ENCODE peak calls at places on chromosomes 5 and 9, in nine cellular contexts. One of them, this sample, is unnamed.

GRCh38 chr9:138063033-138063432 is 185.5 kb downstream of the CACNA1B start:
- DNase-seq in G401: no peak
- DNase-seq in ELR: no peak
- DNase-seq in H54: no peak
- DNase-seq in nephron progenitor cell: no peak
- DNase-seq in NCI-H2227 treated with DMSO at 0.1 percent for 48 hours: no peak
- DNase-seq in right cardiac atrium: peak
- DNase-seq in RPMI8226: no peak
- DNase-seq in activated CD4-positive, alpha-beta T cell treated with anti-CD3 and anti-CD28 coated beads for 4 hours: no peak
- DNase-seq in this sample: no peak

GRCh38 chr5:76153996-76154395 is 70.8 kb downstream of the SV2C start:
- DNase-seq in ELR: peak
- DNase-seq in H54: no peak
- DNase-seq in G401: no peak
- DNase-seq in nephron progenitor cell: no peak
- DNase-seq in activated CD4-positive, alpha-beta T cell treated with anti-CD3 and anti-CD28 coated beads for 4 hours: no peak
- DNase-seq in right cardiac atrium: no peak
- DNase-seq in RPMI8226: no peak
- DNase-seq in NCI-H2227 treated with DMSO at 0.1 percent for 48 hours: no peak
- DNase-seq in this sample: no peak

GRCh38 chr9:131854334-131854733 is 114.5 kb upstream of the RAPGEF1 start:
- DNase-seq in activated CD4-positive, alpha-beta T cell treated with anti-CD3 and anti-CD28 coated beads for 4 hours: no peak
- DNase-seq in G401: no peak
- DNase-seq in right cardiac atrium: no peak
- DNase-seq in NCI-H2227 treated with DMSO at 0.1 percent for 48 hours: no peak
- DNase-seq in RPMI8226: no peak
- DNase-seq in nephron progenitor cell: no peak
- DNase-seq in H54: no peak
- DNase-seq in ELR: no peak
- DNase-seq in this sample: no peak

GRCh38 chr5:170745481-170746061 is 38.0 kb upstream of the GABRP start:
- DNase-seq in H54: no peak
- DNase-seq in activated CD4-positive, alpha-beta T cell treated with anti-CD3 and anti-CD28 coated beads for 4 hours: no peak
- DNase-seq in RPMI8226: peak
- DNase-seq in ELR: peak
- DNase-seq in NCI-H2227 treated with DMSO at 0.1 percent for 48 hours: no peak
- DNase-seq in nephron progenitor cell: peak
- DNase-seq in right cardiac atrium: peak
- DNase-seq in G401: peak
- DNase-seq in this sample: no peak

GRCh38 chr5:139566611-139567010 is 5.5 kb downstream of the UBE2D2 start:
- DNase-seq in G401: no peak
- DNase-seq in nephron progenitor cell: no peak
- DNase-seq in NCI-H2227 treated with DMSO at 0.1 percent for 48 hours: no peak
- DNase-seq in ELR: no peak
- DNase-seq in RPMI8226: no peak
- DNase-seq in H54: no peak
- DNase-seq in right cardiac atrium: no peak
- DNase-seq in activated CD4-positive, alpha-beta T cell treated with anti-CD3 and anti-CD28 coated beads for 4 hours: no peak
- DNase-seq in this sample: no peak

GRCh38 chr5:59542841-59543825 is 350.4 kb downstream of the PDE4D start:
- DNase-seq in NCI-H2227 treated with DMSO at 0.1 percent for 48 hours: no peak
- DNase-seq in H54: no peak
- DNase-seq in ELR: no peak
- DNase-seq in right cardiac atrium: peak
- DNase-seq in RPMI8226: peak
- DNase-seq in activated CD4-positive, alpha-beta T cell treated with anti-CD3 and anti-CD28 coated beads for 4 hours: no peak
- DNase-seq in nephron progenitor cell: no peak
- DNase-seq in G401: peak
- DNase-seq in this sample: no peak

GRCh38 chr5:9156282-9156681 is 389.6 kb downstream of the SEMA5A start:
- DNase-seq in activated CD4-positive, alpha-beta T cell treated with anti-CD3 and anti-CD28 coated beads for 4 hours: no peak
- DNase-seq in ELR: peak
- DNase-seq in right cardiac atrium: no peak
- DNase-seq in nephron progenitor cell: peak
- DNase-seq in NCI-H2227 treated with DMSO at 0.1 percent for 48 hours: no peak
- DNase-seq in H54: no peak
- DNase-seq in G401: no peak
- DNase-seq in RPMI8226: peak
- DNase-seq in this sample: no peak

GRCh38 chr5:61273279-61273678 is 58.8 kb upstream of the ZSWIM6 start:
- DNase-seq in ELR: no peak
- DNase-seq in nephron progenitor cell: no peak
- DNase-seq in RPMI8226: peak
- DNase-seq in right cardiac atrium: no peak
- DNase-seq in G401: no peak
- DNase-seq in H54: no peak
- DNase-seq in NCI-H2227 treated with DMSO at 0.1 percent for 48 hours: no peak
- DNase-seq in activated CD4-positive, alpha-beta T cell treated with anti-CD3 and anti-CD28 coated beads for 4 hours: no peak
- DNase-seq in this sample: no peak

GRCh38 chr5:137627293-137627692 is 108.6 kb downstream of the KLHL3 start:
- DNase-seq in right cardiac atrium: no peak
- DNase-seq in NCI-H2227 treated with DMSO at 0.1 percent for 48 hours: no peak
- DNase-seq in G401: no peak
- DNase-seq in nephron progenitor cell: no peak
- DNase-seq in H54: no peak
- DNase-seq in RPMI8226: no peak
- DNase-seq in ELR: no peak
- DNase-seq in activated CD4-positive, alpha-beta T cell treated with anti-CD3 and anti-CD28 coated beads for 4 hours: no peak
- DNase-seq in this sample: no peak